ENCODE peak calls at places on chromosomes 5 and 9, in seven cellular contexts. K is immature natural killer cell, J is breast epithelium, S is fibroblast of the aortic adventitia, P is stromal cell of bone marrow, Z is WTC11, Q is left colon. T is an unnamed sample.

GRCh38 chr5:157535042-157535865 is 40.3 kb downstream of the ADAM19 start:
- DNase-seq in K (no peak), J (no peak), S (peak; percentile 97), P (peak; percentile 73), Z (no peak), Q (no peak), T (no peak)

GRCh38 chr9:137272241-137273094 is 5.1 kb upstream of the TOR4A start:
- DNase-seq in K (no peak), J (no peak), S (no peak), P (no peak), Z (no peak), Q (no peak), T (peak; percentile 60)

GRCh38 chr9:136021891-136022681 is 60.9 kb upstream of the UBAC1 start:
- DNase-seq in K (no peak), J (no peak), S (no peak), P (no peak), Z (peak; percentile 19), Q (peak; percentile 3), T (peak; percentile 72)

GRCh38 chr9:5562806-5563416 is 52.6 kb downstream of the PDCD1LG2 start:
- DNase-seq in K (no peak), J (no peak), S (no peak), P (no peak), Z (no peak), Q (no peak), T (no peak)

GRCh38 chr9:126532489-126532888 is 81.2 kb upstream of the LMX1B start:
- DNase-seq in K (no peak), J (no peak), S (no peak), P (no peak), Z (no peak), Q (no peak), T (no peak)

GRCh38 chr9:2022560-2022959 is 7.4 kb downstream of the SMARCA2 start:
- DNase-seq in K (peak; percentile 49), J (no peak), S (no peak), P (no peak), Z (no peak), Q (no peak), T (no peak)

GRCh38 chr9:117927354-117927753 is 223.2 kb downstream of the TLR4 start:
- DNase-seq in K (no peak), J (no peak), S (no peak), P (no peak), Z (peak; percentile 41), Q (no peak), T (no peak)

GRCh38 chr9:119283118-119283794 is 86.0 kb downstream of the BRINP1 start:
- DNase-seq in K (no peak), J (no peak), S (no peak), P (peak; percentile 13), Z (peak; percentile 55), Q (no peak), T (no peak)

GRCh38 chr5:4514067-4514648 is 626.0 kb upstream of the ADAMTS16 start:
- DNase-seq in K (no peak), J (no peak), S (no peak), P (no peak), Z (no peak), Q (no peak), T (no peak)

GRCh38 chr5:54743581-54743980 is 226.0 kb downstream of the SNX18 start:
- DNase-seq in K (no peak), J (no peak), S (no peak), P (no peak), Z (no peak), Q (no peak), T (no peak)

GRCh38 chr5:137155621-137156020 is 343.5 kb downstream of the SPOCK1 start:
- DNase-seq in K (no peak), J (no peak), S (no peak), P (no peak), Z (no peak), Q (no peak), T (no peak)

GRCh38 chr9:128077847-128078503 is 9.9 kb downstream of the SLC25A25 start:
- DNase-seq in K (no peak), J (no peak), S (no peak), P (no peak), Z (no peak), Q (no peak), T (no peak)

GRCh38 chr5:34914671-34915138 is 599 bp downstream of the RAD1 start:
- DNase-seq in K (no peak), J (no peak), S (peak; percentile 39), P (no peak), Z (peak; percentile 30), Q (peak; percentile 53), T (peak; percentile 70)

GRCh38 chr5:59656351-59657254 is 236.9 kb downstream of the PDE4D start:
- DNase-seq in K (peak; percentile 26), J (no peak), S (no peak), P (no peak), Z (no peak), Q (no peak), T (no peak)

GRCh38 chr5:40446910-40447309 is 232.8 kb upstream of the PTGER4 start:
- DNase-seq in K (no peak), J (no peak), S (peak; percentile 68), P (peak; percentile 72), Z (no peak), Q (no peak), T (no peak)

GRCh38 chr9:70950270-70950669 is 171.2 kb downstream of the TRPM3 start:
- DNase-seq in K (no peak), J (no peak), S (no peak), P (no peak), Z (no peak), Q (no peak), T (no peak)

T was measured in suprapubic skin.